ENCODE peak calls at places on chromosomes 3 and 15, in ten cellular contexts. J is foreskin fibroblast, V is mesothelial cell of epicardium, R is upper lobe of left lung, E is fibroblast of lung, N is PC-3, U is neural crest cell, C is psoas muscle, H is progenitor cell of endocrine pancreas, D is OCI-LY7. W is an unnamed sample.

GRCh38 chr15:56307180-56307579 is 58.0 kb upstream of the TEX9 start:
- DNase-seq in J (no peak), V (no peak), R (no peak), E (no peak), N (no peak), U (no peak), C (no peak), H (no peak), D (no peak), W (no peak)

GRCh38 chr3:71521940-71522876 is 61.3 kb downstream of the FOXP1 start:
- DNase-seq in J (no peak), V (no peak), R (no peak), E (no peak), N (peak), U (no peak), C (no peak), H (no peak), D (peak), W (no peak)

GRCh38 chr3:65958216-65958615 is 80.5 kb downstream of the MAGI1 start:
- DNase-seq in J (no peak), V (no peak), R (no peak), E (no peak), N (peak), U (no peak), C (no peak), H (no peak), D (no peak), W (no peak)

GRCh38 chr15:48865387-48866079 is 12.4 kb upstream of the EID1 start:
- DNase-seq in J (peak), V (no peak), R (no peak), E (peak), N (no peak), U (no peak), C (no peak), H (no peak), D (no peak), W (no peak)

GRCh38 chr3:177060492-177060891 is 136.8 kb downstream of the TBL1XR1 start:
- DNase-seq in J (no peak), V (no peak), R (no peak), E (no peak), N (no peak), U (no peak), C (no peak), H (no peak), D (peak), W (no peak)

GRCh38 chr3:14216257-14217048 is 37.8 kb downstream of the LSM3 start:
- DNase-seq in J (no peak), V (no peak), R (no peak), E (peak), N (no peak), U (peak), C (no peak), H (peak), D (peak), W (no peak)

GRCh38 chr3:52314495-52314894 is 1.6 kb upstream of the DNAH1 start:
- DNase-seq in J (no peak), V (no peak), R (no peak), E (no peak), N (no peak), U (no peak), C (no peak), H (no peak), D (no peak), W (no peak)

GRCh38 chr3:62936626-62937254 is 61.5 kb upstream of the CADPS start:
- DNase-seq in J (no peak), V (no peak), R (no peak), E (no peak), N (no peak), U (no peak), C (no peak), H (no peak), D (no peak), W (no peak)

GRCh38 chr15:33086500-33087141 is 107.9 kb downstream of the FMN1 start:
- DNase-seq in J (peak), V (no peak), R (no peak), E (peak), N (peak), U (no peak), C (no peak), H (no peak), D (peak), W (peak)

GRCh38 chr3:171954644-171955365 is 84.6 kb upstream of the FNDC3B start:
- DNase-seq in J (no peak), V (no peak), R (no peak), E (peak), N (no peak), U (no peak), C (no peak), H (no peak), D (no peak), W (no peak)

GRCh38 chr15:87829651-87830050 is 426.9 kb downstream of the NTRK3 start:
- DNase-seq in J (no peak), V (no peak), R (no peak), E (peak), N (no peak), U (no peak), C (no peak), H (no peak), D (no peak), W (no peak)

GRCh38 chr3:159593927-159594605 is 394.6 kb upstream of the IL12A start:
- DNase-seq in J (no peak), V (no peak), R (no peak), E (no peak), N (no peak), U (no peak), C (no peak), H (no peak), D (no peak), W (no peak)

GRCh38 chr15:48680841-48681240 is 35.3 kb upstream of the FBN1 start:
- DNase-seq in J (peak), V (no peak), R (no peak), E (peak), N (peak), U (no peak), C (no peak), H (no peak), D (no peak), W (no peak)

GRCh38 chr15:21261965-21262850 is 178.1 kb downstream of the POTEB3 start:
- DNase-seq in J (no peak), V (peak), R (peak), E (no peak), N (peak), U (no peak), C (peak), H (peak), D (no peak), W (peak)

GRCh38 chr3:142597898-142598297 is 1.7 kb downstream of the PLS1 start:
- DNase-seq in J (no peak), V (no peak), R (no peak), E (no peak), N (no peak), U (no peak), C (no peak), H (no peak), D (no peak), W (no peak)

GRCh38 chr3:196197524-196197923 is 13.7 kb downstream of the ZDHHC19 start:
- DNase-seq in J (no peak), V (no peak), R (no peak), E (no peak), N (no peak), U (no peak), C (no peak), H (no peak), D (no peak), W (no peak)

GRCh38 chr15:44215594-44215993 is 20.5 kb upstream of the FRMD5 start:
- DNase-seq in J (peak), V (no peak), R (no peak), E (peak), N (peak), U (no peak), C (no peak), H (no peak), D (no peak), W (no peak)

GRCh38 chr15:45249125-45249780 is 2.8 kb upstream of the SLC28A2 start:
- DNase-seq in J (no peak), V (no peak), R (no peak), E (no peak), N (peak), U (no peak), C (no peak), H (no peak), D (no peak), W (no peak)

GRCh38 chr15:23026218-23026617 is 13.2 kb downstream of the TUBGCP5 start:
- DNase-seq in J (no peak), V (no peak), R (no peak), E (no peak), N (no peak), U (no peak), C (no peak), H (no peak), D (no peak), W (no peak)

GRCh38 chr3:104165866-104166265 is 1200.8 kb upstream of the ALCAM start:
- DNase-seq in J (no peak), V (no peak), R (no peak), E (no peak), N (no peak), U (no peak), C (no peak), H (no peak), D (no peak), W (no peak)
- TF ChIP-seq CTCF in J (no peak), V (no peak), R (no peak), E (no peak), N (no peak), U (no peak), C (no peak), H (no peak), D (no peak), W (no peak)

GRCh38 chr3:144770813-144771400 is 799.3 kb downstream of the DIPK2A start:
- DNase-seq in J (peak), V (no peak), R (no peak), E (peak), N (peak), U (no peak), C (no peak), H (no peak), D (no peak), W (no peak)
- TF ChIP-seq CTCF in J (peak), V (no peak), R (peak), E (peak), N (peak), U (peak), C (peak), H (peak), D (peak), W (no peak)

GRCh38 chr3:8755564-8756237 is 13.7 kb downstream of the OXTR start:
- DNase-seq in J (peak), V (no peak), R (no peak), E (peak), N (peak), U (no peak), C (no peak), H (no peak), D (no peak), W (no peak)
- TF ChIP-seq CTCF in J (peak), V (peak), R (no peak), E (peak), N (peak), U (peak), C (no peak), H (peak), D (peak), W (no peak)

DNA sequence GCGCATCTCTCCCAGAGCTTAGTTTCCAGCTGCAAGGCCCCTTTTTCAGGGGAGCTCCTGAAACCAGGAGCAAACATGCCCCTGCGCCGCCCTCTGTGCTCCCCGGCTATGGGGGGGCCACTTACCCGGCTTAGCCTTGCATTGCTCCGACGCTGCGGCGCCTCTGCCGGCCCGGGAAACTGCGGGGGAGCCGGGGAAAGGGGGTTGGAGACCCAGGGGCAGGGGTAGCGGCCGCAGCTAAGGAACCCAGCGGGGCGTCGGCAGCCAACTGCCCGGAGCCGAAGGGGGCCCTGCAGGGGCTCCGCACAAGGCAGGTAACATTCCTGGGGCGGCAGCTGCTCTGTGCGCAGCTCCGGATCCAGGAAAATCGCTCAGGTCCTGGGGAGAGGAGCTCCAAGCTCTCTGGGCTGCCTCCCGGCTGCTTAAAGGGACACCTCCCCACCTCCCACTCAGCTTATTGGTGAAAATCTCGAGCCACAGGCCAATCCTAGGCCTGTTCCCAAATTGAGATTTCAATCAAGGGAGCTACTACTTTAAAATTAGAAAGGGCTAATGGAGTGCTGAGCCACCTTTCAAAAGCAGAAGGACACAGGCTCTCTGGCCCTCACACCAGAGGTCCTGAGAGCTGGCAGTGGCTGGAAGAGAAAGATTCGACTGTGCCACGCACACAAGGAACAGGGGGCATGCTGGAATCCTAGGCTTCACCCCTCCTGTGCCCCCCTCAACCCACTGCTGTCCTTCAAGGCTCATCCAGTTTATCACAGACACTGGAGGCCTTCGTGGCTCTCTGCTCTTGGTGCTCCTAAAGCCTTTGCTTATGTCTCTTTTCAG is 42.7 kb upstream of the PRICKLE2 start:
- DNase-seq in J (peak), V (peak), R (peak), E (peak), N (no peak), U (peak), C (peak), H (peak), D (no peak), W (no peak)
- TF ChIP-seq CTCF in J (no peak), V (no peak), R (no peak), E (no peak), N (no peak), U (no peak), C (no peak), H (no peak), D (no peak), W (no peak)

GRCh38 chr3:119924111-119925094 is 142.5 kb downstream of the NR1I2 start:
- DNase-seq in J (no peak), V (no peak), R (no peak), E (no peak), N (no peak), U (no peak), C (no peak), H (no peak), D (no peak), W (no peak)

DNA sequence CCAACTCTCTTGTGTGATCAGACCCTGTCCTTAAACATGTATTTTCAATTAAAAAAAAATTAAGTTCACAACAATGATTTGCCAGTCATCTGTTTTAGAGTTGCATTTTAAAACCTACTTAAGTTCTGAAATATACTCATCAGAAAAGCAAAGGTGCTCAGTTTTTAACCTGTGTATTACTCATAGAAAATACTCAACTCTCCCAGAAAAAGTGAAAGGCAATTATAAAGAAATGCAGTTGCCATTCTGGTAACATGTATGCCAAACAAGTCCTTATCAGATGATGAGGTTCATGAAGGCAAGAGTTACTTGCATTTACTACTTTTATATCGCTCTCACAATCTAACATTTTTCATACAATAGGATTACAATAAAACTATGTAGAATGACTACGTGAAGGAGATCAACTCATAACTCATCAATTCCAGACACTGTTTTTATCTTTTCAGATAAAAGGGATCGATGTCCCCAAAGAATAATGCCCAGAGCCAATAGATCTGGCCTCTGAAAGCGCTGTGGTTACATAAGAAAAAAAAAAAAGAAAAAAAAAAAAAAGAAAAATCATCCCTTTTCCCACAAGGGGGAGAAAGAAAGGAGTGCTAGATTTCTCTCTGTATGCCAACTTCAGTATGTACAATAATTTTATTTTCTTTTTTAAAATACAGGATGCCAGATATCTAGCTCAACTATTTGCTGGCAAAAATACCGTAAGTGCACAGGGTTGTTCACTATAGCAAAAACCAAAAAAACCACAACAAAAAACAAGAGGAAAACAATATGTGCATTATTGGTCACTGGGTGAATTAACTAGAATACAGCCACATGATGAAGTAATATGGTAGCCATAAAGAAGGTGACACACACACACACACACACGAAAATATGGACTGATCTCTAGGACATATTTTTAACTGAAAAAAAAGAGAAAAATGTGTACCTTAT is 137.4 kb downstream of the NR1I2 start:
- DNase-seq in J (peak), V (no peak), R (no peak), E (no peak), N (no peak), U (no peak), C (no peak), H (no peak), D (no peak), W (no peak)
- TF ChIP-seq CTCF in J (no peak), V (no peak), R (no peak), E (no peak), N (no peak), U (peak), C (no peak), H (peak), D (no peak), W (no peak)

W was measured in GM20000.